ENCODE peak calls at places on chromosomes 12 and 14, in six cellular contexts. One of them, this sample, is unnamed.

GRCh38 chr14:77199590-77199989 is 18.0 kb downstream of the TMEM63C start:
- DNase-seq in neural progenitor cell: no peak
- DNase-seq in astrocyte: no peak
- DNase-seq in trophoblast cell: no peak
- DNase-seq in HCT116: no peak
- DNase-seq in SK-N-MC: no peak
- DNase-seq in this sample: no peak

GRCh38 chr14:105065280-105066228 is at the start of gene GPR132:
- DNase-seq in HCT116: no peak
- DNase-seq in astrocyte: peak; percentile 42
- DNase-seq in neural progenitor cell: no peak
- DNase-seq in trophoblast cell: peak; percentile 59
- DNase-seq in SK-N-MC: no peak
- DNase-seq in this sample: no peak

GRCh38 chr12:49806877-49807276 is 21.3 kb downstream of the NCKAP5L start:
- DNase-seq in astrocyte: no peak
- DNase-seq in neural progenitor cell: no peak
- DNase-seq in SK-N-MC: no peak
- DNase-seq in HCT116: no peak
- DNase-seq in trophoblast cell: no peak
- DNase-seq in this sample: no peak

GRCh38 chr12:93759512-93760081 is 82.4 kb downstream of the CRADD start:
- DNase-seq in trophoblast cell: no peak
- DNase-seq in astrocyte: no peak
- DNase-seq in HCT116: no peak
- DNase-seq in SK-N-MC: no peak
- DNase-seq in neural progenitor cell: no peak
- DNase-seq in this sample: no peak

GRCh38 chr14:26593377-26593776 is 4.5 kb downstream of the NOVA1 start:
- DNase-seq in SK-N-MC: no peak
- DNase-seq in trophoblast cell: no peak
- DNase-seq in astrocyte: no peak
- DNase-seq in neural progenitor cell: no peak
- DNase-seq in HCT116: no peak
- DNase-seq in this sample: no peak

GRCh38 chr12:65004270-65004669 is 116.8 kb downstream of the WIF1 start:
- DNase-seq in SK-N-MC: no peak
- DNase-seq in trophoblast cell: no peak
- DNase-seq in neural progenitor cell: no peak
- DNase-seq in astrocyte: no peak
- DNase-seq in HCT116: no peak
- DNase-seq in this sample: no peak

GRCh38 chr14:37051680-37052079 is 120.7 kb downstream of the SLC25A21 start:
- DNase-seq in neural progenitor cell: no peak
- DNase-seq in trophoblast cell: no peak
- DNase-seq in HCT116: no peak
- DNase-seq in SK-N-MC: no peak
- DNase-seq in astrocyte: no peak
- DNase-seq in this sample: no peak

GRCh38 chr12:52871291-52871961 is 22.6 kb upstream of the KRT78 start:
- DNase-seq in HCT116: no peak
- DNase-seq in SK-N-MC: no peak
- DNase-seq in astrocyte: peak; percentile 71
- DNase-seq in trophoblast cell: peak; percentile 88
- DNase-seq in neural progenitor cell: no peak
- DNase-seq in this sample: peak; percentile 89

GRCh38 chr12:124296916-124297351 is 2.0 kb downstream of the RFLNA start:
- DNase-seq in neural progenitor cell: no peak
- DNase-seq in trophoblast cell: no peak
- DNase-seq in SK-N-MC: no peak
- DNase-seq in astrocyte: no peak
- DNase-seq in HCT116: no peak
- DNase-seq in this sample: no peak

GRCh38 chr12:62966990-62967506 is 32.1 kb upstream of the PPM1H start:
- DNase-seq in trophoblast cell: no peak
- DNase-seq in SK-N-MC: no peak
- DNase-seq in astrocyte: no peak
- DNase-seq in neural progenitor cell: no peak
- DNase-seq in HCT116: no peak
- DNase-seq in this sample: no peak

GRCh38 chr12:120468271-120468845 is 1.2 kb downstream of the SRSF9 start:
- DNase-seq in astrocyte: peak; percentile 51
- DNase-seq in HCT116: no peak
- DNase-seq in neural progenitor cell: peak; percentile 67
- DNase-seq in SK-N-MC: no peak
- DNase-seq in trophoblast cell: peak; percentile 94
- DNase-seq in this sample: peak; percentile 76

GRCh38 chr14:20302042-20302761 is 3.5 kb downstream of the TTC5 start:
- DNase-seq in neural progenitor cell: no peak
- DNase-seq in trophoblast cell: no peak
- DNase-seq in HCT116: no peak
- DNase-seq in astrocyte: peak; percentile 39
- DNase-seq in SK-N-MC: no peak
- DNase-seq in this sample: peak; percentile 36

GRCh38 chr12:124363376-124363965 is 68.6 kb downstream of the RFLNA start:
- DNase-seq in SK-N-MC: no peak
- DNase-seq in neural progenitor cell: no peak
- DNase-seq in trophoblast cell: no peak
- DNase-seq in HCT116: no peak
- DNase-seq in astrocyte: no peak
- DNase-seq in this sample: no peak

GRCh38 chr12:100608776-100609175 is 35.3 kb downstream of the GAS2L3 start:
- DNase-seq in HCT116: no peak
- DNase-seq in trophoblast cell: peak; percentile 1
- DNase-seq in neural progenitor cell: no peak
- DNase-seq in SK-N-MC: no peak
- DNase-seq in astrocyte: no peak
- DNase-seq in this sample: no peak

GRCh38 chr12:93573552-93574223 is 1.2 kb downstream of the SOCS2 start:
- DNase-seq in trophoblast cell: peak; percentile 10
- DNase-seq in SK-N-MC: no peak
- DNase-seq in astrocyte: peak; percentile 12
- DNase-seq in HCT116: no peak
- DNase-seq in neural progenitor cell: peak; percentile 14
- DNase-seq in this sample: no peak

GRCh38 chr12:106058256-106059182 is 80.2 kb downstream of the NUAK1 start:
- DNase-seq in astrocyte: peak; percentile 76
- DNase-seq in trophoblast cell: peak; percentile 51
- DNase-seq in HCT116: no peak
- DNase-seq in neural progenitor cell: no peak
- DNase-seq in SK-N-MC: no peak
- DNase-seq in this sample: peak; percentile 73

GRCh38 chr12:113815031-113815430 is 151.1 kb downstream of the RBM19 start:
- DNase-seq in HCT116: no peak
- DNase-seq in trophoblast cell: no peak
- DNase-seq in neural progenitor cell: no peak
- DNase-seq in astrocyte: no peak
- DNase-seq in SK-N-MC: no peak
- DNase-seq in this sample: no peak

GRCh38 chr12:77697126-77697525 is 133.6 kb upstream of the NAV3 start:
- DNase-seq in HCT116: no peak
- DNase-seq in neural progenitor cell: no peak
- DNase-seq in astrocyte: no peak
- DNase-seq in SK-N-MC: no peak
- DNase-seq in trophoblast cell: no peak
- DNase-seq in this sample: no peak

GRCh38 chr14:22656945-22657711 is 13.0 kb upstream of the OR6J1 start:
- DNase-seq in trophoblast cell: no peak
- DNase-seq in HCT116: no peak
- DNase-seq in SK-N-MC: peak; percentile 70
- DNase-seq in neural progenitor cell: peak; percentile 40
- DNase-seq in astrocyte: peak; percentile 56
- DNase-seq in this sample: peak; percentile 48

GRCh38 chr14:85688024-85688423 is 158.1 kb downstream of the FLRT2 start:
- DNase-seq in neural progenitor cell: no peak
- DNase-seq in astrocyte: no peak
- DNase-seq in SK-N-MC: no peak
- DNase-seq in HCT116: no peak
- DNase-seq in trophoblast cell: no peak
- DNase-seq in this sample: peak; percentile 85

GRCh38 chr12:25730489-25731349 is 177.6 kb upstream of the LMNTD1 start:
- DNase-seq in neural progenitor cell: peak; percentile 8
- DNase-seq in astrocyte: no peak
- DNase-seq in trophoblast cell: peak; percentile 83
- DNase-seq in HCT116: no peak
- DNase-seq in SK-N-MC: no peak
- DNase-seq in this sample: no peak

GRCh38 chr12:109544955-109545531 is 28.3 kb downstream of the MMAB start:
- DNase-seq in neural progenitor cell: no peak
- DNase-seq in astrocyte: peak; percentile 12
- DNase-seq in HCT116: no peak
- DNase-seq in SK-N-MC: no peak
- DNase-seq in trophoblast cell: no peak
- DNase-seq in this sample: peak; percentile 22

DNA sequence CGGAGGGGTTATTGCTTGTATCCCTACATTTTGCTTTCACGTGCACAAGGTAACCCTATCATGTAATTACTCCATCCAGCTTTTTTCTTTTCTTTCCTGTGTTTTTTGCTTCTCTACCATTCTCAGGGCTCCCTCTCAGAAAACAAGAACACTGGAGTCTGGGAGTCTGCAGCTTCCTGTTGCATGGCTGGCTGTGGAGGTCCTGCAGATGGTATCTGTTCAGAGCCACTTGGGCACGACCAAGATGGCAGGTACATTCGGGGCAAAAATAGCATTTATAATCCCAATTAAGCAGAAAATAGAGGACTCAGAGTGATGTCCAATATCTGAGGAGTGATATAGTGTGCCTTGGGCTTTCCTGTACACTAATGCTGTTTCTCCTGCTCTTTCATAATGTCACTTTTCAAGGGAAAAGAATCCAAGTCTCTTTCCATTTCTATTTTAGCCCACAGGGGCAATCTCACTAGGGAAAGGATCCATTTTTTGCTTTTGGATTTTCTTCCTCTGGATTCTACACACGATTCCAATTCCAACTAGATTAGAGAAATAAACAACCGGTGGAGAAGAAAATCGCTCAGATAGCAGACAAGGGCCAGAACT is 3.2 kb upstream of the NUMB start:
- DNase-seq in astrocyte: no peak
- DNase-seq in HCT116: no peak
- DNase-seq in neural progenitor cell: no peak
- DNase-seq in trophoblast cell: no peak
- DNase-seq in SK-N-MC: no peak
- DNase-seq in this sample: no peak
- H3K9ac ChIP-seq in astrocyte: peak overlapping the region; percentile 21
- H3K9ac ChIP-seq in HCT116: no peak overlapping the region
- H3K9ac ChIP-seq in neural progenitor cell: no peak overlapping the region
- H3K9ac ChIP-seq in trophoblast cell: no peak overlapping the region
- H3K9ac ChIP-seq in SK-N-MC: peak overlapping the region; percentile 22
- H3K9ac ChIP-seq in this sample: peak overlapping the region; percentile 62

GRCh38 chr14:57574617-57575288 is 81.1 kb upstream of the CCDC198 start:
- DNase-seq in neural progenitor cell: no peak
- DNase-seq in HCT116: no peak
- DNase-seq in SK-N-MC: no peak
- DNase-seq in astrocyte: no peak
- DNase-seq in trophoblast cell: no peak
- DNase-seq in this sample: no peak

GRCh38 chr14:57578427-57579220 is 85.0 kb upstream of the CCDC198 start:
- DNase-seq in HCT116: no peak
- DNase-seq in astrocyte: no peak
- DNase-seq in trophoblast cell: no peak
- DNase-seq in SK-N-MC: no peak
- DNase-seq in neural progenitor cell: no peak
- DNase-seq in this sample: no peak

GRCh38 chr14:57576498-57576897 is 82.8 kb upstream of the CCDC198 start:
- DNase-seq in trophoblast cell: no peak
- DNase-seq in HCT116: no peak
- DNase-seq in astrocyte: no peak
- DNase-seq in SK-N-MC: no peak
- DNase-seq in neural progenitor cell: no peak
- DNase-seq in this sample: no peak

GRCh38 chr14:57573193-57573592 is 79.5 kb upstream of the CCDC198 start:
- DNase-seq in SK-N-MC: no peak
- DNase-seq in HCT116: no peak
- DNase-seq in neural progenitor cell: no peak
- DNase-seq in trophoblast cell: no peak
- DNase-seq in astrocyte: no peak
- DNase-seq in this sample: no peak

DNA sequence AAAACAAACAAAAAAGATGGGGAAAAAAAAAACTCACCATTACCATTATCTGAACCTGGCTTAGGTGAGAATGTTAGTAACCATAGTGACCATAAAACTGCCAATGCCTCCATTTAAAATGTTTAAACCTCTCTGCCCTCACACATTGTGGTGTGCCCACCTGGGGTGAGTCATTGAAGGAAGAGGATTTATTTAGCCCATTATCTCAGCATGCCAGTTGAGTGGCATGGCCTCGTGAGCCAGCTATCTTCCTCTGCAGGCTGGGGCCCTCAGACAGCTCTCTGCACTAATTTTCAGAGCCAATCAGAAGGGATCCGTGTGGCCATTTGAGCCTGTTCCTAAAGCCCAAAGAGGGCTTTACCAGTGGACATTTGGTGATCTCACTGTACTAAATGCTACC is 81.8 kb upstream of the CCDC198 start:
- DNase-seq in HCT116: no peak
- DNase-seq in SK-N-MC: no peak
- DNase-seq in neural progenitor cell: peak; percentile 5
- DNase-seq in trophoblast cell: no peak
- DNase-seq in astrocyte: no peak
- DNase-seq in this sample: no peak
- H3K9ac ChIP-seq in HCT116: no peak overlapping the region
- H3K9ac ChIP-seq in SK-N-MC: no peak overlapping the region
- H3K9ac ChIP-seq in neural progenitor cell: no peak overlapping the region
- H3K9ac ChIP-seq in trophoblast cell: no peak overlapping the region
- H3K9ac ChIP-seq in astrocyte: no peak overlapping the region
- H3K9ac ChIP-seq in this sample: no peak overlapping the region

GRCh38 chr12:47814539-47815170 is 5.0 kb downstream of the HDAC7 start:
- DNase-seq in trophoblast cell: no peak
- DNase-seq in SK-N-MC: no peak
- DNase-seq in neural progenitor cell: no peak
- DNase-seq in HCT116: no peak
- DNase-seq in astrocyte: no peak
- DNase-seq in this sample: no peak
- H3K9ac ChIP-seq in trophoblast cell: no peak overlapping the region
- H3K9ac ChIP-seq in SK-N-MC: no peak overlapping the region
- H3K9ac ChIP-seq in neural progenitor cell: no peak overlapping the region
- H3K9ac ChIP-seq in HCT116: no peak overlapping the region
- H3K9ac ChIP-seq in astrocyte: no peak overlapping the region
- H3K9ac ChIP-seq in this sample: peak overlapping the region; percentile 93

GRCh38 chr12:122021193-122021821 is 377 bp upstream of the BCL7A start:
- DNase-seq in trophoblast cell: peak; percentile 10
- DNase-seq in astrocyte: no peak
- DNase-seq in HCT116: no peak
- DNase-seq in neural progenitor cell: peak; percentile 70
- DNase-seq in SK-N-MC: no peak
- DNase-seq in this sample: peak; percentile 56
- H3K9ac ChIP-seq in trophoblast cell: no peak overlapping the region
- H3K9ac ChIP-seq in astrocyte: peak overlapping the region; percentile 75
- H3K9ac ChIP-seq in HCT116: peak overlapping the region; percentile 70
- H3K9ac ChIP-seq in neural progenitor cell: no peak overlapping the region
- H3K9ac ChIP-seq in SK-N-MC: peak overlapping the region; percentile 73
- H3K9ac ChIP-seq in this sample: no peak overlapping the region

DNA sequence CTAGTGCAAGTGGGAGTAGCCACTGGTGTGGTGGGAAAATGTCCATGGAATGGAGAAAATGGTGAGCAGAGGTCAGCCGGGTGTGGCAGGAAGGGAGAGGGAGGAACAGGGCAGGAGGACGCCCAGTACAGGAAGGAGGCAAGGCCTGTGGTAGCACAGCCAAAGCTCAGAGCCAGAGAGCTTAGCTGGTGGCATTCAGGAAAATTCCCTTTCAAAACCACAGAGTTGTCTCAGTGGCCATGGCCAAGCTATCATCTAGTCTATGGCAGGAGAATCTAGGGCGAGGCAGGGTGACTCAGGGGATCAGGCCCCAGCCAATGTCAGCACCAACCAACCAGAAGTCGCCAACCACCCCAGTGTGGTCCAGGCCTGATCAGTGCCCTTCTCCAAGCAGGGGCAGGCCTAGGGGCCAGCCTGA is 67.7 kb upstream of the DDX11 start:
- DNase-seq in neural progenitor cell: no peak
- DNase-seq in SK-N-MC: no peak
- DNase-seq in astrocyte: peak; percentile 70
- DNase-seq in trophoblast cell: peak; percentile 24
- DNase-seq in HCT116: peak; percentile 22
- DNase-seq in this sample: peak; percentile 57
- H3K9ac ChIP-seq in neural progenitor cell: no peak overlapping the region
- H3K9ac ChIP-seq in SK-N-MC: no peak overlapping the region
- H3K9ac ChIP-seq in astrocyte: no peak overlapping the region
- H3K9ac ChIP-seq in trophoblast cell: no peak overlapping the region
- H3K9ac ChIP-seq in HCT116: no peak overlapping the region
- H3K9ac ChIP-seq in this sample: no peak overlapping the region

This sample was measured in adipocyte.